ENCODE peak calls at places on chromosomes 7 and 10, in ten cellular contexts. P is memory B cell; Q is AG04450; F is activated effector memory CD4-positive, alpha-beta T cell treated with anti-CD3 and anti-CD28 coated beads, Interleukin-2, amount 50 U/mL, for 16 hours; D is GM12878; W is activated gamma-delta T cell treated with Interleukin-2 at 50 U/mL for 16 hours; M is amniotic stem cell; L is cardiac muscle cell; Y is GM20000; A is hypothalamus. J is an unnamed sample.

GRCh38 chr7:47496064-47496665 is 85.7 kb downstream of the TNS3 start:
- DNase-seq in Q (no peak), P (no peak), D (no peak), Y (no peak), W (no peak), A (no peak), F (no peak), L (no peak), M (no peak), J (no peak)

GRCh38 chr7:28389504-28390385 is 22.6 kb upstream of the CREB5 start:
- DNase-seq in P (no peak), Y (peak), L (peak), Q (peak), M (peak), A (no peak), F (no peak), W (no peak), D (no peak), J (no peak)

GRCh38 chr10:102418612-102419560 is at the start of gene PSD:
- DNase-seq in A (no peak), F (no peak), L (no peak), Q (no peak), P (no peak), Y (no peak), D (no peak), W (no peak), M (no peak), J (no peak)

GRCh38 chr10:131094406-131095108 is 217.0 kb downstream of the TCERG1L start:
- DNase-seq in W (no peak), Y (no peak), D (no peak), M (no peak), P (no peak), F (no peak), L (peak), A (no peak), Q (no peak), J (no peak)

GRCh38 chr7:99440195-99440594 is 1.5 kb downstream of the CPSF4 start:
- DNase-seq in L (peak), D (no peak), M (no peak), Q (no peak), A (no peak), W (no peak), Y (no peak), P (no peak), F (no peak), J (no peak)

GRCh38 chr10:125605167-125605566 is 77.8 kb downstream of the TEX36 start:
- DNase-seq in M (no peak), W (no peak), L (peak), Y (no peak), A (no peak), P (no peak), F (no peak), D (no peak), Q (no peak), J (no peak)

GRCh38 chr10:64773357-64773756 is 1252.2 kb downstream of the REEP3 start:
- DNase-seq in P (no peak), Q (no peak), A (no peak), M (no peak), L (no peak), F (no peak), D (no peak), Y (no peak), W (no peak), J (no peak)

GRCh38 chr7:127066974-127067373 is 185.8 kb downstream of the GRM8 start:
- DNase-seq in A (no peak), L (no peak), Y (no peak), D (no peak), P (no peak), M (no peak), W (no peak), F (no peak), Q (no peak), J (no peak)

GRCh38 chr7:69246758-69247157 is 351.5 kb upstream of the AUTS2 start:
- DNase-seq in P (no peak), D (no peak), W (no peak), M (no peak), F (no peak), A (no peak), Q (no peak), Y (no peak), L (no peak), J (no peak)

GRCh38 chr10:124460144-124460543 is 1.5 kb upstream of the LHPP start:
- DNase-seq in L (no peak), F (no peak), P (no peak), D (no peak), W (no peak), Q (no peak), Y (no peak), A (no peak), M (no peak), J (no peak)

GRCh38 chr10:133275683-133276092 is 980 bp downstream of the ADAM8 start:
- DNase-seq in Q (no peak), A (no peak), P (peak), W (peak), D (no peak), Y (peak), M (no peak), F (peak), L (no peak), J (no peak)

GRCh38 chr7:74164985-74165456 is 9.1 kb upstream of the EIF4H start:
- DNase-seq in A (no peak), Y (no peak), F (no peak), D (no peak), M (no peak), P (no peak), Q (no peak), W (no peak), L (peak), J (no peak)

GRCh38 chr10:3424102-3424803 is 251.7 kb upstream of the PITRM1 start:
- DNase-seq in A (no peak), D (no peak), P (no peak), F (no peak), Y (no peak), Q (no peak), L (peak), M (no peak), W (no peak), J (no peak)

GRCh38 chr10:88879754-88880286 is at the start of gene STAMBPL1:
- DNase-seq in Y (peak), F (peak), L (no peak), P (no peak), A (no peak), M (no peak), W (peak), D (peak), Q (no peak), J (no peak)

GRCh38 chr7:155001756-155002410 is 1.0 kb downstream of the PAXIP1 start:
- DNase-seq in A (no peak), Q (no peak), F (no peak), D (no peak), M (no peak), W (no peak), P (no peak), L (peak), Y (peak), J (no peak)

GRCh38 chr7:20172736-20173334 is 44.3 kb downstream of the MACC1 start:
- DNase-seq in P (no peak), Y (peak), A (peak), M (no peak), Q (no peak), W (no peak), F (no peak), L (peak), D (no peak), J (no peak)

GRCh38 chr10:664248-664647 is 25.2 kb downstream of the DIP2C start:
- DNase-seq in Q (no peak), W (no peak), L (no peak), Y (no peak), D (no peak), F (no peak), P (no peak), A (no peak), M (no peak), J (no peak)

GRCh38 chr7:138822867-138823535 is 25.0 kb upstream of the ATP6V0A4 start:
- DNase-seq in W (no peak), A (no peak), F (no peak), M (no peak), D (no peak), L (no peak), Y (no peak), P (no peak), Q (no peak), J (no peak)

GRCh38 chr10:124417846-124418725 is 637 bp downstream of the OAT start:
- DNase-seq in L (peak), Y (peak), F (peak), W (peak), Q (no peak), M (peak), A (peak), D (no peak), P (peak), J (no peak)

GRCh38 chr10:239109-239508 is 103.9 kb downstream of the ZMYND11 start:
- DNase-seq in P (no peak), L (no peak), A (no peak), Q (no peak), M (no peak), Y (no peak), W (no peak), D (no peak), F (no peak), J (peak)

GRCh38 chr10:112216151-112216550 is 32.6 kb upstream of the GPAM start:
- DNase-seq in Y (no peak), P (no peak), M (no peak), A (no peak), L (no peak), W (no peak), D (no peak), F (no peak), Q (no peak), J (no peak)

GRCh38 chr10:85612833-85613232 is 753.8 kb downstream of the GRID1 start:
- DNase-seq in Y (no peak), Q (no peak), W (no peak), A (no peak), M (no peak), F (no peak), L (no peak), D (no peak), P (no peak), J (no peak)

GRCh38 chr10:132458595-132459251 is 61.7 kb downstream of the PWWP2B start:
- DNase-seq in A (no peak), L (peak), F (peak), P (peak), Y (peak), D (no peak), Q (no peak), W (peak), M (no peak), J (no peak)

GRCh38 chr10:85594239-85594638 is 772.4 kb downstream of the GRID1 start:
- DNase-seq in F (no peak), P (no peak), D (no peak), W (no peak), L (no peak), M (no peak), Y (no peak), Q (no peak), A (no peak), J (no peak)

GRCh38 chr7:139626817-139627216 is 103.3 kb downstream of the CLEC2L start:
- DNase-seq in Q (no peak), L (no peak), F (no peak), P (no peak), A (no peak), D (no peak), Y (no peak), M (no peak), W (no peak), J (no peak)

J was measured in keratinocyte.